ENCODE peak calls at places on chromosomes 4 and X, in five cellular contexts. J is HepG2, D is colonic mucosa, I is GM23248, T is adipocyte. P is an unnamed sample.

GRCh38 chrX:49257846-49258748 is 6.4 kb downstream of the FOXP3 start:
- DNase-seq in J (no peak), D (no peak), I (no peak), T (no peak), P (no peak)

GRCh38 chrX:15745179-15745578 is 7.1 kb downstream of the CA5B start:
- DNase-seq in J (peak; percentile 54), D (no peak), I (peak; percentile 29), T (peak; percentile 82), P (peak; percentile 26)

GRCh38 chr4:122963222-122963621 is 40.8 kb upstream of the NUDT6 start:
- DNase-seq in J (no peak), D (no peak), I (peak; percentile 54), T (peak; percentile 6), P (no peak)

GRCh38 chrX:12966151-12966550 is 8.8 kb upstream of the TMSB4X start:
- DNase-seq in J (no peak), D (no peak), I (no peak), T (no peak), P (no peak)

GRCh38 chrX:12974217-12974796 is 603 bp upstream of the TMSB4X start:
- DNase-seq in J (no peak), D (peak; percentile 73), I (peak; percentile 79), T (peak; percentile 80), P (no peak)

GRCh38 chr4:153781717-153782416 is 7.0 kb downstream of the SFRP2 start:
- DNase-seq in J (no peak), D (no peak), I (peak; percentile 61), T (peak; percentile 95), P (no peak)

GRCh38 chr4:109589119-109589518 is 29.1 kb downstream of the MCUB start:
- DNase-seq in J (no peak), D (no peak), I (no peak), T (no peak), P (no peak)

GRCh38 chr4:54764501-54764900 is 106.7 kb downstream of the KIT start:
- DNase-seq in J (no peak), D (no peak), I (no peak), T (no peak), P (no peak)

GRCh38 chr4:183264614-183265013 is 55.5 kb downstream of the CLDN22 start:
- DNase-seq in J (no peak), D (no peak), I (peak; percentile 72), T (peak; percentile 47), P (no peak)

GRCh38 chr4:1187182-1187581 is 14.8 kb upstream of the SPON2 start:
- DNase-seq in J (no peak), D (peak; percentile 25), I (no peak), T (no peak), P (no peak)

GRCh38 chrX:120664081-120664480 is 34.2 kb upstream of the C1GALT1C1 start:
- DNase-seq in J (peak; percentile 7), D (no peak), I (peak; percentile 36), T (peak; percentile 61), P (no peak)

GRCh38 chrX:40543661-40544328 is 37.0 kb upstream of the ATP6AP2 start:
- DNase-seq in J (peak; percentile 19), D (no peak), I (peak; percentile 46), T (peak; percentile 82), P (no peak)

GRCh38 chr4:177427097-177427665 is 15.1 kb downstream of the AGA start:
- DNase-seq in J (no peak), D (no peak), I (peak; percentile 62), T (peak; percentile 52), P (no peak)

GRCh38 chr4:91089194-91089593 is 962.0 kb downstream of the CCSER1 start:
- DNase-seq in J (no peak), D (no peak), I (no peak), T (no peak), P (no peak)

GRCh38 chr4:56817840-56818491 is 3.5 kb downstream of the SPINK2 start:
- DNase-seq in J (no peak), D (no peak), I (no peak), T (no peak), P (no peak)

GRCh38 chr4:5635826-5636196 is 72.5 kb downstream of the EVC2 start:
- DNase-seq in J (no peak), D (no peak), I (peak; percentile 86), T (peak; percentile 88), P (no peak)

GRCh38 chrX:12984629-12985303 is 9.9 kb downstream of the TMSB4X start:
- DNase-seq in J (no peak), D (no peak), I (peak; percentile 31), T (peak; percentile 22), P (no peak)

GRCh38 chrX:10450959-10451355 is 169.4 kb downstream of the MID1 start:
- DNase-seq in J (no peak), D (no peak), I (peak; percentile 26), T (no peak), P (no peak)

GRCh38 chr4:47525154-47525819 is 40.2 kb downstream of the ATP10D start:
- DNase-seq in J (no peak), D (no peak), I (peak; percentile 94), T (peak; percentile 93), P (no peak)

GRCh38 chr4:21470531-21470930 is 478.0 kb downstream of the KCNIP4 start:
- DNase-seq in J (no peak), D (no peak), I (peak; percentile 69), T (peak; percentile 59), P (no peak)

GRCh38 chr4:109424093-109424818 is 9.4 kb upstream of the SEC24B start:
- DNase-seq in J (no peak), D (no peak), I (no peak), T (no peak), P (no peak)

GRCh38 chrX:10158279-10158939 is 1.6 kb downstream of the CLCN4 start:
- DNase-seq in J (no peak), D (no peak), I (peak; percentile 48), T (no peak), P (no peak)

GRCh38 chrX:3501833-3502535 is 155.5 kb upstream of the MXRA5 start:
- DNase-seq in J (no peak), D (no peak), I (peak; percentile 85), T (peak; percentile 40), P (no peak)

GRCh38 chr4:109655396-109655795 is 47.8 kb downstream of the CASP6 start:
- DNase-seq in J (no peak), D (no peak), I (no peak), T (no peak), P (no peak)

GRCh38 chrX:123814343-123814742 is 45.5 kb upstream of the XIAP start:
- DNase-seq in J (no peak), D (no peak), I (peak; percentile 29), T (no peak), P (no peak)

GRCh38 chr4:30952526-30953219 is 232.5 kb downstream of the PCDH7 start:
- DNase-seq in J (no peak), D (no peak), I (no peak), T (no peak), P (no peak)

GRCh38 chr4:58553679-58554078 is 1443.5 kb upstream of the IGFBP7 start:
- DNase-seq in J (no peak), D (no peak), I (no peak), T (no peak), P (no peak)

GRCh38 chr4:5968246-5968645 is 50.0 kb downstream of the C4orf50 start:
- DNase-seq in J (no peak), D (no peak), I (no peak), T (no peak), P (no peak)

GRCh38 chr4:11488657-11489448 is 60.2 kb upstream of the HS3ST1 start:
- DNase-seq in J (no peak), D (no peak), I (no peak), T (no peak), P (no peak)

GRCh38 chr4:105455182-105455581 is 18.7 kb downstream of the PPA2 start:
- DNase-seq in J (no peak), D (no peak), I (no peak), T (no peak), P (no peak)

GRCh38 chrX:47540754-47541538 is 20.1 kb upstream of the ARAF start:
- DNase-seq in J (peak; percentile 81), D (peak; percentile 79), I (peak; percentile 92), T (peak; percentile 92), P (no peak)

GRCh38 chr4:112753333-112753732 is 116.4 kb downstream of the LARP7 start:
- DNase-seq in J (no peak), D (no peak), I (no peak), T (no peak), P (no peak)
- H3K9ac ChIP-seq in J (no peak overlapping the region), D (no peak overlapping the region), I (no peak overlapping the region), T (no peak overlapping the region), P (no peak overlapping the region)

DNA sequence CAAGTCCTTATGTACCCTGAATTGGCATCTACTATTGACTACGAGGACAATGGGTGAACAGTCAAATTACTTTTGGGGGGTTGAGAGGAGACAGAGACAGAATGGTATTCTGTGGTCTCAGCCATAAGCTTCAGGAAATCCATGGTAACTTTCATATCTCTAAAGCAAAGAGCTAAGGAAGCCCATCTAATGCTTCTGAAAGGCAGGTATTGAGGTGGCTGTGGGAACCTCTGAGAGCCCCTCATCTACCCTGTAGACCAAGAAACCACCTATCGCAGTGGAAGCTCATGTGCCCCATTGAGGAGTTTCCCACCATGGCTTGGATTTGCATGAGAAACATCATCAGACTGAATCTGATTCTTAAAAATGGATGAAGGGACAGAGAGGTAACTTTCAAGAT is 23.1 kb upstream of the BMP2K start:
- DNase-seq in J (no peak), D (no peak), I (no peak), T (no peak), P (no peak)
- H3K9ac ChIP-seq in J (no peak overlapping the region), D (no peak overlapping the region), I (no peak overlapping the region), T (no peak overlapping the region), P (no peak overlapping the region)

GRCh38 chr4:145920205-145920604 is 18.4 kb downstream of the ZNF827 start:
- DNase-seq in J (no peak), D (no peak), I (peak; percentile 97), T (peak; percentile 90), P (peak; percentile 74)
- H3K9ac ChIP-seq in J (no peak overlapping the region), D (no peak overlapping the region), I (peak overlapping the region; percentile 70), T (peak overlapping the region; percentile 35), P (peak overlapping the region; percentile 38)

DNA sequence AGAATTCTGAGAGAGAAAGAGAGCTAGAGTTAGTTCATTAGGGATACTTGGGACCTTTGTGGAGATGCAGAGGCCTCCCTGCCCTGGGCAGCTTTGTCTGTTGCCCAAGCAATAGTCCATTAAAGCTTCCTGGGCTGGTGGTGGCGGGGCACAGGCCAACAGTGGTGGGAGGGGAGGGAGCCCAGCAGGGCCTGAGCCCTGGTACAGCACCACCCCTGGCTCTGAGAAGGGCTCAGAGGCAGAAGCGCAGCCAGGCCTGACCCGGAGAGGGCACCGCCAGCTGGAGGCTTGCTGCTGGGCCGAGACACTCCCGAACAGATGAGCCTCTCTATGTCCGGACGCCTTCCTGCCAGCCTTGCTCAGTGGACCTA is 65.3 kb downstream of the EFNB1 start:
- DNase-seq in J (no peak), D (no peak), I (peak; percentile 23), T (no peak), P (no peak)
- H3K9ac ChIP-seq in J (no peak overlapping the region), D (peak overlapping the region; percentile 50), I (peak overlapping the region; percentile 60), T (peak overlapping the region; percentile 64), P (peak overlapping the region; percentile 55)